ENCODE peak calls at places on chromosomes 12 and 14, in four cellular contexts. U, Q, D and X are unnamed samples.

GRCh38 chr14:74522740-74523139 is 29.2 kb downstream of the ISCA2 start:
- DNase-seq in U (no peak), Q (no peak), D (no peak), X (no peak)

GRCh38 chr14:22614240-22614799 is 16.2 kb downstream of the ABHD4 start:
- DNase-seq in D (no peak), U (peak; percentile 57), Q (peak; percentile 71), X (no peak)

GRCh38 chr14:99755068-99755405 is 38.2 kb upstream of the EML1 start:
- DNase-seq in Q (no peak), U (no peak), D (no peak), X (no peak)

GRCh38 chr12:34393086-34393820 is 371.0 kb downstream of the ALG10 start:
- DNase-seq in Q (no peak), D (no peak), U (no peak), X (no peak)

GRCh38 chr12:1993871-1994371 is 10.3 kb downstream of the DCP1B start:
- DNase-seq in Q (no peak), U (peak; percentile 51), D (no peak), X (no peak)

GRCh38 chr14:95440951-95441350 is 75.5 kb downstream of the SYNE3 start:
- DNase-seq in U (no peak), D (no peak), Q (no peak), X (no peak)

GRCh38 chr12:124548854-124549378 is 18.5 kb downstream of the NCOR2 start:
- DNase-seq in U (no peak), D (no peak), Q (no peak), X (no peak)

GRCh38 chr14:52553002-52553670 is 500 bp downstream of the GPR137C start:
- DNase-seq in D (peak; percentile 53), Q (peak; percentile 44), U (no peak), X (peak; percentile 19)

GRCh38 chr12:40870981-40871380 is 178.7 kb downstream of the CNTN1 start:
- DNase-seq in Q (no peak), D (no peak), U (no peak), X (no peak)

GRCh38 chr12:12788675-12789368 is 3.4 kb downstream of the APOLD1 start:
- DNase-seq in D (peak; percentile 76), U (peak; percentile 72), Q (peak; percentile 64), X (no peak)

GRCh38 chr12:52207106-52207505 is 15.3 kb upstream of the KRT80 start:
- DNase-seq in Q (no peak), U (no peak), D (no peak), X (no peak)

GRCh38 chr14:105326891-105327694 is 12.5 kb downstream of the PACS2 start:
- DNase-seq in Q (peak; percentile 57), D (no peak), U (no peak), X (no peak)

GRCh38 chr12:8692573-8692972 is 5.2 kb upstream of the RIMKLB start:
- DNase-seq in U (peak; percentile 55), D (no peak), Q (peak; percentile 33), X (no peak)

GRCh38 chr12:47280543-47281330 is 201.0 kb upstream of the AMIGO2 start:
- DNase-seq in Q (no peak), D (no peak), U (no peak), X (no peak)

GRCh38 chr14:103123634-103124500 is 606 bp downstream of the TNFAIP2 start:
- DNase-seq in U (no peak), Q (no peak), D (no peak), X (no peak)

GRCh38 chr12:30692470-30692869 is 3.2 kb downstream of the IPO8 start:
- DNase-seq in U (no peak), D (no peak), Q (no peak), X (no peak)

GRCh38 chr12:132272706-132273105 is 56.7 kb downstream of the GALNT9 start:
- DNase-seq in Q (no peak), D (no peak), U (no peak), X (no peak)

GRCh38 chr12:69095765-69096477 is 143.4 kb upstream of the CPSF6 start:
- DNase-seq in U (no peak), D (no peak), Q (no peak), X (no peak)

GRCh38 chr12:75366629-75367028 is 24.3 kb upstream of the GLIPR1L2 start:
- DNase-seq in U (no peak), Q (no peak), D (no peak), X (no peak)

GRCh38 chr14:84894254-84894653 is 635.7 kb upstream of the FLRT2 start:
- DNase-seq in U (no peak), D (no peak), Q (no peak), X (no peak)

GRCh38 chr12:45216983-45217485 is 1.1 kb downstream of the ANO6 start:
- DNase-seq in Q (no peak), D (no peak), U (no peak), X (no peak)

GRCh38 chr12:7498832-7499231 is 4.7 kb downstream of the CD163 start:
- DNase-seq in U (peak; percentile 58), D (no peak), Q (no peak), X (no peak)

GRCh38 chr14:25180221-25180620 is 130.3 kb upstream of the STXBP6 start:
- DNase-seq in D (no peak), Q (no peak), U (no peak), X (no peak)

GRCh38 chr12:68040450-68041075 is 51.3 kb downstream of the IFNG-AS1 start:
- DNase-seq in D (peak; percentile 69), U (peak; percentile 71), Q (peak; percentile 76), X (peak; percentile 33)

GRCh38 chr12:21860534-21860933 is 80.7 kb downstream of the ABCC9 start:
- DNase-seq in U (no peak), D (no peak), Q (no peak), X (no peak)

GRCh38 chr14:32023540-32023939 is 53.6 kb upstream of the ARHGAP5 start:
- DNase-seq in U (no peak), D (no peak), Q (no peak), X (no peak)

GRCh38 chr12:7229741-7230140 is 40.3 kb downstream of the PEX5 start:
- DNase-seq in Q (no peak), D (no peak), U (no peak), X (no peak)

GRCh38 chr12:109818900-109819500 is 14.2 kb downstream of the TRPV4 start:
- DNase-seq in Q (no peak), D (no peak), U (peak; percentile 43), X (no peak)

GRCh38 chr12:132386926-132387497 is 57.6 kb upstream of the GALNT9 start:
- DNase-seq in D (no peak), Q (no peak), U (no peak), X (no peak)

GRCh38 chr14:75363570-75364227 is 64.1 kb upstream of the JDP2 start:
- DNase-seq in D (no peak), Q (no peak), U (peak; percentile 63), X (no peak)

GRCh38 chr12:101436146-101436545 is 28.6 kb upstream of the ARL1 start:
- DNase-seq in Q (no peak), D (no peak), U (no peak), X (no peak)

GRCh38 chr12:7637641-7638040 is 28.1 kb downstream of the APOBEC1 start:
- DNase-seq in U (no peak), D (no peak), Q (no peak), X (no peak)

GRCh38 chr12:25690996-25691864 is 138.1 kb upstream of the LMNTD1 start:
- DNase-seq in U (no peak), D (no peak), Q (no peak), X (no peak)

GRCh38 chr14:93045965-93046695 is 69.6 kb downstream of the ITPK1 start:
- DNase-seq in D (no peak), U (no peak), Q (no peak), X (no peak)

GRCh38 chr12:58877243-58877743 is 43.0 kb downstream of the LRIG3 start:
- DNase-seq in Q (no peak), U (peak; percentile 55), D (no peak), X (no peak)